ENCODE peak calls at places on chromosomes 11 and 22, in five cellular contexts. One of them, this sample, is unnamed.

GRCh38 chr11:130801287-130802146 is 114.8 kb downstream of the SNX19 start:
- DNase-seq in Panc1: no peak
- DNase-seq in esophagus muscularis mucosa: peak
- DNase-seq in T follicular helper cell: no peak
- DNase-seq in DMS53: no peak
- DNase-seq in this sample: no peak

GRCh38 chr11:118437046-118437735 is 899 bp downstream of the KMT2A start:
- DNase-seq in esophagus muscularis mucosa: no peak
- DNase-seq in T follicular helper cell: peak
- DNase-seq in DMS53: peak
- DNase-seq in Panc1: no peak
- DNase-seq in this sample: no peak

GRCh38 chr11:69209936-69210659 is 54.4 kb downstream of the SMIM38 start:
- DNase-seq in Panc1: no peak
- DNase-seq in esophagus muscularis mucosa: no peak
- DNase-seq in T follicular helper cell: no peak
- DNase-seq in DMS53: no peak
- DNase-seq in this sample: no peak

GRCh38 chr22:41530612-41531421 is 13.5 kb downstream of the POLR3H start:
- DNase-seq in DMS53: no peak
- DNase-seq in esophagus muscularis mucosa: no peak
- DNase-seq in T follicular helper cell: no peak
- DNase-seq in Panc1: no peak
- DNase-seq in this sample: no peak

GRCh38 chr11:122671270-122671906 is 15.9 kb downstream of the UBASH3B start:
- DNase-seq in esophagus muscularis mucosa: no peak
- DNase-seq in T follicular helper cell: no peak
- DNase-seq in DMS53: no peak
- DNase-seq in Panc1: no peak
- DNase-seq in this sample: no peak

GRCh38 chr22:19359554-19360299 is 68.2 kb upstream of the CLTCL1 start:
- DNase-seq in Panc1: no peak
- DNase-seq in esophagus muscularis mucosa: peak
- DNase-seq in DMS53: no peak
- DNase-seq in T follicular helper cell: no peak
- DNase-seq in this sample: no peak

GRCh38 chr11:19392321-19392720 is 151.6 kb upstream of the E2F8 start:
- DNase-seq in Panc1: no peak
- DNase-seq in esophagus muscularis mucosa: no peak
- DNase-seq in DMS53: no peak
- DNase-seq in T follicular helper cell: no peak
- DNase-seq in this sample: no peak

GRCh38 chr11:70650075-70650909 is 252.0 kb downstream of the CTTN start:
- DNase-seq in DMS53: peak
- DNase-seq in esophagus muscularis mucosa: no peak
- DNase-seq in Panc1: peak
- DNase-seq in T follicular helper cell: peak
- DNase-seq in this sample: no peak

GRCh38 chr11:86484164-86484794 is 109.6 kb downstream of the CCDC81 start:
- DNase-seq in T follicular helper cell: no peak
- DNase-seq in Panc1: peak
- DNase-seq in DMS53: peak
- DNase-seq in esophagus muscularis mucosa: no peak
- DNase-seq in this sample: no peak

GRCh38 chr11:72686639-72687215 is 12.5 kb upstream of the PDE2A start:
- DNase-seq in T follicular helper cell: no peak
- DNase-seq in DMS53: no peak
- DNase-seq in Panc1: no peak
- DNase-seq in esophagus muscularis mucosa: no peak
- DNase-seq in this sample: no peak

GRCh38 chr11:120680322-120680721 is 168.8 kb downstream of the GRIK4 start:
- DNase-seq in DMS53: no peak
- DNase-seq in Panc1: no peak
- DNase-seq in T follicular helper cell: no peak
- DNase-seq in esophagus muscularis mucosa: no peak
- DNase-seq in this sample: no peak

GRCh38 chr22:29470159-29470855 is 9.7 kb upstream of the NEFH start:
- DNase-seq in DMS53: peak
- DNase-seq in T follicular helper cell: peak
- DNase-seq in esophagus muscularis mucosa: no peak
- DNase-seq in Panc1: peak
- DNase-seq in this sample: peak

GRCh38 chr22:36950797-36951590 is 37.6 kb downstream of the CSF2RB start:
- DNase-seq in esophagus muscularis mucosa: no peak
- DNase-seq in T follicular helper cell: no peak
- DNase-seq in Panc1: no peak
- DNase-seq in DMS53: no peak
- DNase-seq in this sample: no peak

GRCh38 chr22:44924724-44925123 is 85.1 kb downstream of the PHF21B start:
- DNase-seq in Panc1: no peak
- DNase-seq in DMS53: no peak
- DNase-seq in esophagus muscularis mucosa: no peak
- DNase-seq in T follicular helper cell: no peak
- DNase-seq in this sample: no peak

GRCh38 chr11:17517186-17517585 is 27.0 kb downstream of the USH1C start:
- DNase-seq in esophagus muscularis mucosa: no peak
- DNase-seq in Panc1: no peak
- DNase-seq in DMS53: no peak
- DNase-seq in T follicular helper cell: no peak
- DNase-seq in this sample: no peak

GRCh38 chr11:78332174-78332866 is 85.3 kb downstream of the GAB2 start:
- DNase-seq in DMS53: no peak
- DNase-seq in Panc1: no peak
- DNase-seq in T follicular helper cell: no peak
- DNase-seq in esophagus muscularis mucosa: no peak
- DNase-seq in this sample: no peak

GRCh38 chr22:43506487-43506886 is 94.7 kb downstream of the MPPED1 start:
- DNase-seq in DMS53: no peak
- DNase-seq in T follicular helper cell: no peak
- DNase-seq in esophagus muscularis mucosa: no peak
- DNase-seq in Panc1: no peak
- DNase-seq in this sample: no peak

GRCh38 chr11:74615311-74615710 is 22.9 kb downstream of the POLD3 start:
- DNase-seq in DMS53: no peak
- DNase-seq in Panc1: no peak
- DNase-seq in esophagus muscularis mucosa: no peak
- DNase-seq in T follicular helper cell: no peak
- DNase-seq in this sample: no peak

This sample was measured in NCI-H1092 treated with DMSO at 0.1 percent for 48 hours.